ENCODE peak calls at places on chromosome 18, in six cellular contexts. S is psoas muscle; C is Ammon's horn; Q is fibroblast of lung; D is natural killer cell treated with Interleukin-12 subunit alpha and Interleukin-12 subunit beta and Interleukin-15 and Interleukin-18, amount 100 ng/mL, for 72 hours; R is K562. F is an unnamed sample.

GRCh38 chr18:499351-500229 is 911 bp downstream of the COLEC12 start:
- DNase-seq in C (no peak), S (no peak), D (no peak), R (peak), Q (peak), F (no peak)

GRCh38 chr18:45435810-45436209 is 179.5 kb upstream of the SLC14A2 start:
- DNase-seq in C (no peak), Q (no peak), D (no peak), S (no peak), R (no peak), F (no peak)

GRCh38 chr18:3121256-3121655 is 98.5 kb downstream of the MYOM1 start:
- DNase-seq in R (no peak), D (no peak), C (no peak), S (no peak), Q (peak), F (no peak)

GRCh38 chr18:13266208-13267100 is 47.9 kb downstream of the LDLRAD4 start:
- DNase-seq in D (no peak), Q (no peak), C (no peak), S (peak), R (no peak), F (no peak)

GRCh38 chr18:77061291-77061945 is 71.2 kb downstream of the MBP start:
- DNase-seq in S (no peak), D (no peak), Q (peak), R (no peak), C (no peak), F (no peak)

GRCh38 chr18:27860701-27861107 is 316.2 kb downstream of the CDH2 start:
- DNase-seq in Q (peak), S (no peak), R (no peak), D (no peak), C (no peak), F (no peak)

GRCh38 chr18:25896178-25896780 is 194.1 kb downstream of the SS18 start:
- DNase-seq in R (peak), D (no peak), Q (peak), C (peak), S (no peak), F (peak)

GRCh38 chr18:24539866-24540604 is 79.6 kb downstream of the HRH4 start:
- DNase-seq in C (no peak), D (no peak), S (no peak), Q (no peak), R (no peak), F (no peak)

GRCh38 chr18:12420831-12421421 is 13.2 kb downstream of the PRELID3A start:
- DNase-seq in R (no peak), C (no peak), D (peak), Q (no peak), S (no peak), F (peak)

GRCh38 chr18:36066001-36066400 is 1.4 kb downstream of the RPRD1A start:
- DNase-seq in S (no peak), R (peak), D (no peak), C (no peak), Q (peak), F (no peak)

GRCh38 chr18:4040391-4041172 is 414.5 kb downstream of the DLGAP1 start:
- DNase-seq in R (no peak), D (no peak), C (no peak), Q (no peak), S (no peak), F (no peak)

F was measured in head of caudate nucleus.